ENCODE peak calls at places on chromosomes 3 and 15, in seven cellular contexts. V is stromal cell of bone marrow, H is heart right ventricle, Y is GM04503, K is NCI-H1092, S is neural crest cell, I is mesenteric fat pad. F is an unnamed sample.
A peak's percentile ranks its signal among the peaks of the same experiment; 100 is the strongest.

GRCh38 chr3:57758686-57759085 is 2.6 kb downstream of the SLMAP start:
- DNase-seq in V (no peak), H (no peak), Y (no peak), K (no peak), S (no peak), I (no peak), F (no peak)

GRCh38 chr3:52182691-52183090 is 15.3 kb upstream of the ALAS1 start:
- DNase-seq in V (no peak), H (no peak), Y (no peak), K (no peak), S (no peak), I (no peak), F (no peak)

GRCh38 chr15:26670116-26670515 is 102.8 kb downstream of the GABRB3 start:
- DNase-seq in V (no peak), H (no peak), Y (no peak), K (no peak), S (no peak), I (no peak), F (no peak)

GRCh38 chr15:85035980-85036379 is 54.3 kb downstream of the PDE8A start:
- DNase-seq in V (no peak), H (no peak), Y (no peak), K (no peak), S (no peak), I (no peak), F (no peak)

GRCh38 chr3:40649346-40649745 is 124.6 kb downstream of the ZNF621 start:
- DNase-seq in V (no peak), H (no peak), Y (no peak), K (no peak), S (no peak), I (peak; percentile 12), F (no peak)

GRCh38 chr3:123724306-123724705 is 139.5 kb upstream of the HACD2 start:
- DNase-seq in V (no peak), H (no peak), Y (no peak), K (no peak), S (no peak), I (no peak), F (no peak)

GRCh38 chr15:70576683-70577082 is 186.7 kb downstream of the UACA start:
- DNase-seq in V (no peak), H (no peak), Y (no peak), K (no peak), S (no peak), I (no peak), F (no peak)

GRCh38 chr15:63169796-63170195 is 12.5 kb upstream of the RPS27L start:
- DNase-seq in V (no peak), H (no peak), Y (no peak), K (no peak), S (no peak), I (no peak), F (no peak)

GRCh38 chr15:42270996-42271395 is 2.0 kb upstream of the GANC start:
- DNase-seq in V (no peak), H (no peak), Y (no peak), K (no peak), S (no peak), I (no peak), F (no peak)

GRCh38 chr3:86961297-86961696 is 29.7 kb downstream of the VGLL3 start:
- DNase-seq in V (no peak), H (no peak), Y (no peak), K (no peak), S (no peak), I (no peak), F (no peak)

GRCh38 chr15:36271048-36271447 is 308.4 kb upstream of the CDIN1 start:
- DNase-seq in V (no peak), H (no peak), Y (no peak), K (no peak), S (no peak), I (no peak), F (no peak)

GRCh38 chr3:72282918-72283317 is 498.0 kb upstream of the PROK2 start:
- DNase-seq in V (no peak), H (no peak), Y (no peak), K (no peak), S (no peak), I (no peak), F (no peak)

GRCh38 chr15:90817117-90818057 is 51.0 kb upstream of the FURIN start:
- DNase-seq in V (no peak), H (no peak), Y (no peak), K (no peak), S (no peak), I (peak; percentile 83), F (no peak)

GRCh38 chr15:90000175-90000923 is 775 bp upstream of the ZNF710 start:
- DNase-seq in V (no peak), H (peak; percentile 51), Y (no peak), K (no peak), S (peak; percentile 41), I (no peak), F (peak; percentile 68)

GRCh38 chr15:48644827-48645557 is 517 bp downstream of the FBN1 start:
- DNase-seq in V (no peak), H (peak; percentile 57), Y (no peak), K (no peak), S (peak; percentile 58), I (no peak), F (peak; percentile 53)

GRCh38 chr15:73391128-73391864 is 22.5 kb upstream of the HCN4 start:
- DNase-seq in V (no peak), H (no peak), Y (no peak), K (no peak), S (no peak), I (peak; percentile 6), F (no peak)

GRCh38 chr3:127889976-127890650 is 24.9 kb upstream of the KBTBD12 start:
- DNase-seq in V (no peak), H (no peak), Y (no peak), K (no peak), S (no peak), I (no peak), F (no peak)

GRCh38 chr3:113084777-113085176 is 94.0 kb downstream of the GTPBP8 start:
- DNase-seq in V (peak; percentile 62), H (peak; percentile 11), Y (peak; percentile 85), K (no peak), S (no peak), I (no peak), F (no peak)

GRCh38 chr15:76293361-76293760 is 17.9 kb downstream of the ETFA start:
- DNase-seq in V (peak; percentile 14), H (no peak), Y (no peak), K (no peak), S (no peak), I (no peak), F (no peak)

GRCh38 chr15:58616171-58616570 is 133.3 kb downstream of the ADAM10 start:
- DNase-seq in V (no peak), H (no peak), Y (no peak), K (no peak), S (no peak), I (no peak), F (no peak)

F was measured in glutamatergic neuron.